ENCODE peak calls at places on chromosomes 1 and 21, in nine cellular contexts. F is WERI-Rb-1; T is endothelial cell; I is A549; R is progenitor cell of endocrine pancreas; E is astrocyte of the spinal cord; X is CD8-positive, alpha-beta T cell; J is fibroblast of mammary gland; A is foreskin fibroblast. P is an unnamed sample.

GRCh38 chr1:27509127-27510080 is 19.4 kb upstream of the WASF2 start:
- DNase-seq in X (no peak), A (no peak), E (no peak), F (no peak), T (no peak), R (no peak), J (no peak), I (no peak), P (no peak)

GRCh38 chr1:67682659-67683197 is 2.3 kb upstream of the GADD45A start:
- DNase-seq in X (no peak), A (peak; percentile 67), F (no peak), R (no peak), I (peak; percentile 45), J (peak; percentile 81), E (peak; percentile 76), T (no peak), P (no peak)

GRCh38 chr1:17168480-17168878 is 36.4 kb upstream of the PADI1 start:
- DNase-seq in F (no peak), T (no peak), R (no peak), I (no peak), J (peak; percentile 52), E (peak; percentile 91), A (peak; percentile 62), X (no peak), P (no peak)

GRCh38 chr21:29151937-29152336 is 21.5 kb downstream of the MAP3K7CL start:
- DNase-seq in E (no peak), F (no peak), J (no peak), I (no peak), R (no peak), A (no peak), X (no peak), T (no peak), P (no peak)

GRCh38 chr1:161913482-161914140 is 110.1 kb downstream of the OLFML2B start:
- DNase-seq in X (no peak), A (no peak), J (peak; percentile 81), E (peak; percentile 54), T (no peak), I (peak; percentile 16), F (no peak), R (no peak), P (no peak)

GRCh38 chr1:163537809-163538208 is 216.1 kb downstream of the NUF2 start:
- DNase-seq in J (no peak), X (no peak), I (no peak), F (peak; percentile 95), A (no peak), R (no peak), E (no peak), T (no peak), P (no peak)

GRCh38 chr1:240280560-240281322 is 189.1 kb downstream of the FMN2 start:
- DNase-seq in T (no peak), I (no peak), A (no peak), X (no peak), E (no peak), J (no peak), F (no peak), R (no peak), P (no peak)

GRCh38 chr21:43343095-43343991 is 83.6 kb downstream of the SIK1 start:
- DNase-seq in J (no peak), R (peak; percentile 71), X (no peak), T (no peak), A (no peak), E (no peak), F (no peak), I (peak; percentile 98), P (no peak)

GRCh38 chr1:147527941-147528936 is 13.1 kb upstream of the BCL9 start:
- DNase-seq in E (no peak), R (no peak), I (no peak), X (no peak), F (no peak), A (no peak), J (no peak), T (no peak), P (no peak)

GRCh38 chr1:19485362-19486187 is at the start of gene CAPZB:
- DNase-seq in E (peak; percentile 89), F (peak; percentile 93), A (peak; percentile 91), J (peak; percentile 73), R (peak; percentile 88), T (peak; percentile 96), X (peak; percentile 93), I (peak; percentile 81), P (peak; percentile 94)

GRCh38 chr1:184329962-184330868 is 56.6 kb upstream of the C1orf21 start:
- DNase-seq in I (no peak), F (no peak), J (no peak), E (peak; percentile 3), T (no peak), R (no peak), X (no peak), A (no peak), P (no peak)

GRCh38 chr1:236623371-236624166 is 19.3 kb upstream of the HEATR1 start:
- DNase-seq in I (no peak), T (no peak), F (no peak), A (no peak), X (no peak), J (no peak), R (no peak), E (no peak), P (no peak)

GRCh38 chr21:28138272-28138671 is 854.4 kb downstream of the LTN1 start:
- DNase-seq in E (no peak), I (no peak), T (no peak), F (no peak), J (no peak), X (no peak), A (no peak), R (no peak), P (no peak)

GRCh38 chr1:108193333-108193732 is 6.8 kb downstream of the SLC25A24 start:
- DNase-seq in J (no peak), R (no peak), T (no peak), X (no peak), E (no peak), A (no peak), I (no peak), F (no peak), P (no peak)

GRCh38 chr1:245168090-245168489 is 13.3 kb downstream of the KIF26B start:
- DNase-seq in R (no peak), F (no peak), A (no peak), J (no peak), I (no peak), E (no peak), T (no peak), X (no peak), P (no peak)

GRCh38 chr1:6054596-6054995 is 8.9 kb downstream of the KCNAB2 start:
- DNase-seq in I (no peak), F (no peak), R (no peak), X (no peak), E (no peak), A (no peak), J (no peak), T (no peak), P (no peak)

GRCh38 chr1:172647987-172648386 is 10.9 kb upstream of the FASLG start:
- DNase-seq in I (no peak), X (no peak), T (no peak), A (no peak), F (no peak), R (no peak), E (no peak), J (peak; percentile 67), P (no peak)

GRCh38 chr1:38433097-38433722 is 386.6 kb upstream of the POU3F1 start:
- DNase-seq in F (no peak), T (no peak), E (no peak), R (no peak), I (no peak), X (no peak), J (no peak), A (no peak), P (no peak)

GRCh38 chr1:175154595-175155472 is 37.7 kb downstream of the KIAA0040 start:
- DNase-seq in I (peak; percentile 57), J (peak; percentile 56), A (peak; percentile 26), F (peak; percentile 87), E (peak; percentile 46), X (peak; percentile 70), R (peak; percentile 34), T (peak; percentile 75), P (no peak)

GRCh38 chr21:44800971-44801467 is 601 bp downstream of the UBE2G2 start:
- DNase-seq in I (peak; percentile 49), X (no peak), J (peak; percentile 39), R (no peak), A (no peak), F (no peak), E (peak; percentile 32), T (no peak), P (no peak)
- TF ChIP-seq CTCF in I (peak; percentile 24), X (peak; percentile 69), J (peak; percentile 34), R (peak; percentile 47), A (peak; percentile 27), F (peak; percentile 55), E (peak; percentile 40), T (peak; percentile 29), P (peak; percentile 38)

GRCh38 chr1:47948126-47948525 is 49.1 kb downstream of the TRABD2B start:
- DNase-seq in T (peak; percentile 31), E (no peak), I (peak; percentile 19), X (no peak), F (peak; percentile 46), J (peak; percentile 23), R (no peak), A (no peak), P (no peak)
- TF ChIP-seq CTCF in T (no peak), E (peak; percentile 3), I (no peak), X (no peak), F (peak; percentile 74), J (peak; percentile 41), R (peak; percentile 51), A (no peak), P (peak; percentile 45)

DNA sequence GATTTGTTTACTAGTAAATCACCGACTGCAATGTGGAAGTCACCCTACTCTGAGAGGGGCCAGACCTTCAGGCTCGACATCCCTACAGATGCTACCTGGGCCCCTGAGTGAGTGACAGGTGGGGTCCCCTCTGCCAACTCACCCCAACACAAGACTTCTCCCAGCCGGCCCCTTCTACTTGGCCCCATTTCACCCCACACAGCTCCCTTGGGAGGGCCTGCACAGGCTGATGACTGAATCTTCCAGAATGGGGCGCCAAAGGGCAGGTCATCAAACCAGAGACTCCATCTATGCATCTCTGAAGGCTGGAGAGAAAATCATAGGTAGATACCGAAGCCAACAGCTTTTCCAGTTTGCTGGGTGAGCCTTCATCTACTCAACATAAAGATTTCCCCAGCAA is 9.4 kb upstream of the S100A8 start:
- DNase-seq in I (no peak), A (no peak), T (no peak), X (no peak), R (no peak), E (no peak), F (peak; percentile 69), J (no peak), P (no peak)
- TF ChIP-seq CTCF in I (no peak), A (peak; percentile 15), T (no peak), X (no peak), R (no peak), E (no peak), F (peak; percentile 54), J (peak; percentile 17), P (no peak)

GRCh38 chr1:190119683-190120082 is 358.0 kb downstream of the BRINP3 start:
- DNase-seq in F (no peak), X (no peak), R (no peak), T (no peak), A (no peak), E (no peak), I (no peak), J (no peak), P (no peak)

GRCh38 chr1:190126728-190127127 is 350.9 kb downstream of the BRINP3 start:
- DNase-seq in I (no peak), R (no peak), F (no peak), T (no peak), A (no peak), J (no peak), E (no peak), X (no peak), P (no peak)

GRCh38 chr1:190129367-190129766 is 348.3 kb downstream of the BRINP3 start:
- DNase-seq in X (no peak), T (no peak), E (no peak), A (no peak), F (no peak), R (no peak), J (no peak), I (no peak), P (no peak)

GRCh38 chr1:190124068-190124467 is 353.6 kb downstream of the BRINP3 start:
- DNase-seq in E (no peak), X (no peak), R (no peak), A (no peak), I (peak; percentile 18), J (no peak), F (peak; percentile 7), T (no peak), P (no peak)
- TF ChIP-seq CTCF in E (no peak), X (no peak), R (no peak), A (no peak), I (no peak), J (no peak), F (no peak), T (no peak), P (no peak)